ENCODE peak calls at places on chromosome 2, in four cellular contexts. One of them, this sample, is unnamed.

GRCh38 chr2:210072922-210073509 is 70.6 kb downstream of the RPE start:
- DNase-seq in astrocyte of the spinal cord: peak
- DNase-seq in A549: peak
- DNase-seq in neural progenitor cell: peak
- DNase-seq in this sample: peak

GRCh38 chr2:38214209-38214717 is 138.3 kb upstream of the CYP1B1 start:
- DNase-seq in neural progenitor cell: peak
- DNase-seq in A549: no peak
- DNase-seq in astrocyte of the spinal cord: no peak
- DNase-seq in this sample: no peak

GRCh38 chr2:37523861-37524362 is 147.5 kb downstream of the CDC42EP3 start:
- DNase-seq in neural progenitor cell: no peak
- DNase-seq in A549: no peak
- DNase-seq in astrocyte of the spinal cord: peak
- DNase-seq in this sample: peak

GRCh38 chr2:151337643-151338042 is 19.7 kb upstream of the TNFAIP6 start:
- DNase-seq in A549: no peak
- DNase-seq in neural progenitor cell: no peak
- DNase-seq in astrocyte of the spinal cord: no peak
- DNase-seq in this sample: peak

GRCh38 chr2:51490576-51491234 is 458.8 kb upstream of the NRXN1 start:
- DNase-seq in neural progenitor cell: no peak
- DNase-seq in astrocyte of the spinal cord: peak
- DNase-seq in A549: no peak
- DNase-seq in this sample: no peak

GRCh38 chr2:127049927-127050802 is 56.8 kb downstream of the BIN1 start:
- DNase-seq in A549: peak
- DNase-seq in astrocyte of the spinal cord: peak
- DNase-seq in neural progenitor cell: peak
- DNase-seq in this sample: peak

GRCh38 chr2:68925298-68925885 is 27.3 kb downstream of the GKN2 start:
- DNase-seq in astrocyte of the spinal cord: peak
- DNase-seq in neural progenitor cell: peak
- DNase-seq in A549: peak
- DNase-seq in this sample: peak

GRCh38 chr2:8255448-8255800 is 426.4 kb upstream of the ID2 start:
- DNase-seq in neural progenitor cell: no peak
- DNase-seq in A549: no peak
- DNase-seq in astrocyte of the spinal cord: no peak
- DNase-seq in this sample: peak

GRCh38 chr2:101754613-101755012 is 57.1 kb downstream of the MAP4K4 start:
- DNase-seq in A549: peak
- DNase-seq in astrocyte of the spinal cord: peak
- DNase-seq in neural progenitor cell: no peak
- DNase-seq in this sample: peak

GRCh38 chr2:207640661-207641060 is 15.5 kb upstream of the METTL21A start:
- DNase-seq in neural progenitor cell: no peak
- DNase-seq in astrocyte of the spinal cord: no peak
- DNase-seq in A549: no peak
- DNase-seq in this sample: no peak

GRCh38 chr2:36478999-36479398 is 119.0 kb downstream of the FEZ2 start:
- DNase-seq in A549: no peak
- DNase-seq in astrocyte of the spinal cord: no peak
- DNase-seq in neural progenitor cell: no peak
- DNase-seq in this sample: no peak

GRCh38 chr2:192333642-192334041 is 138.9 kb upstream of the TMEFF2 start:
- DNase-seq in astrocyte of the spinal cord: no peak
- DNase-seq in neural progenitor cell: no peak
- DNase-seq in A549: no peak
- DNase-seq in this sample: no peak

GRCh38 chr2:120434487-120434886 is 88.6 kb downstream of the INHBB start:
- DNase-seq in A549: no peak
- DNase-seq in astrocyte of the spinal cord: no peak
- DNase-seq in neural progenitor cell: peak
- DNase-seq in this sample: peak

GRCh38 chr2:220687231-220687843 is 884.8 kb downstream of the EPHA4 start:
- DNase-seq in astrocyte of the spinal cord: peak
- DNase-seq in A549: peak
- DNase-seq in neural progenitor cell: peak
- DNase-seq in this sample: peak

GRCh38 chr2:62933398-62933917 is 117.2 kb upstream of the OTX1 start:
- DNase-seq in astrocyte of the spinal cord: no peak
- DNase-seq in neural progenitor cell: no peak
- DNase-seq in A549: no peak
- DNase-seq in this sample: no peak

GRCh38 chr2:46901611-46902010 is 14.0 kb downstream of the MCFD2 start:
- DNase-seq in astrocyte of the spinal cord: no peak
- DNase-seq in neural progenitor cell: no peak
- DNase-seq in A549: no peak
- DNase-seq in this sample: no peak

GRCh38 chr2:98464772-98465310 is 20.2 kb downstream of the INPP4A start:
- DNase-seq in neural progenitor cell: no peak
- DNase-seq in astrocyte of the spinal cord: no peak
- DNase-seq in A549: no peak
- DNase-seq in this sample: no peak

GRCh38 chr2:33426666-33427231 is 49.7 kb upstream of the RASGRP3 start:
- DNase-seq in astrocyte of the spinal cord: peak
- DNase-seq in A549: peak
- DNase-seq in neural progenitor cell: no peak
- DNase-seq in this sample: peak

GRCh38 chr2:98869272-98869641 is 66.8 kb downstream of the CRACDL start:
- DNase-seq in A549: peak
- DNase-seq in neural progenitor cell: no peak
- DNase-seq in astrocyte of the spinal cord: no peak
- DNase-seq in this sample: no peak

GRCh38 chr2:205139822-205140612 is 542.3 kb upstream of the NRP2 start:
- DNase-seq in neural progenitor cell: peak
- DNase-seq in astrocyte of the spinal cord: no peak
- DNase-seq in A549: no peak
- DNase-seq in this sample: no peak

GRCh38 chr2:10764101-10764785 is 42.8 kb downstream of the ATP6V1C2 start:
- DNase-seq in astrocyte of the spinal cord: no peak
- DNase-seq in A549: no peak
- DNase-seq in neural progenitor cell: peak
- DNase-seq in this sample: no peak

GRCh38 chr2:75142081-75142480 is 57.2 kb downstream of the TACR1 start:
- DNase-seq in astrocyte of the spinal cord: peak
- DNase-seq in neural progenitor cell: no peak
- DNase-seq in A549: peak
- DNase-seq in this sample: peak

GRCh38 chr2:145638675-145639074 is 1118.8 kb upstream of the ZEB2 start:
- DNase-seq in A549: no peak
- DNase-seq in neural progenitor cell: no peak
- DNase-seq in astrocyte of the spinal cord: no peak
- DNase-seq in this sample: no peak

GRCh38 chr2:203018181-203018580 is 3.5 kb downstream of the NBEAL1 start:
- DNase-seq in A549: no peak
- DNase-seq in neural progenitor cell: no peak
- DNase-seq in astrocyte of the spinal cord: peak
- DNase-seq in this sample: peak

GRCh38 chr2:203021986-203022385 is 7.3 kb downstream of the NBEAL1 start:
- DNase-seq in A549: no peak
- DNase-seq in astrocyte of the spinal cord: no peak
- DNase-seq in neural progenitor cell: no peak
- DNase-seq in this sample: peak

GRCh38 chr2:203016716-203017115 is 2.0 kb downstream of the NBEAL1 start:
- DNase-seq in astrocyte of the spinal cord: no peak
- DNase-seq in A549: no peak
- DNase-seq in neural progenitor cell: no peak
- DNase-seq in this sample: peak

GRCh38 chr2:203022751-203023150 is 8.1 kb downstream of the NBEAL1 start:
- DNase-seq in astrocyte of the spinal cord: no peak
- DNase-seq in A549: no peak
- DNase-seq in neural progenitor cell: no peak
- DNase-seq in this sample: peak

GRCh38 chr2:203019142-203019541 is 4.5 kb downstream of the NBEAL1 start:
- DNase-seq in A549: no peak
- DNase-seq in astrocyte of the spinal cord: no peak
- DNase-seq in neural progenitor cell: no peak
- DNase-seq in this sample: no peak
- TF ChIP-seq CTCF in A549: no peak
- TF ChIP-seq CTCF in astrocyte of the spinal cord: no peak
- TF ChIP-seq CTCF in neural progenitor cell: no peak
- TF ChIP-seq CTCF in this sample: peak

DNA sequence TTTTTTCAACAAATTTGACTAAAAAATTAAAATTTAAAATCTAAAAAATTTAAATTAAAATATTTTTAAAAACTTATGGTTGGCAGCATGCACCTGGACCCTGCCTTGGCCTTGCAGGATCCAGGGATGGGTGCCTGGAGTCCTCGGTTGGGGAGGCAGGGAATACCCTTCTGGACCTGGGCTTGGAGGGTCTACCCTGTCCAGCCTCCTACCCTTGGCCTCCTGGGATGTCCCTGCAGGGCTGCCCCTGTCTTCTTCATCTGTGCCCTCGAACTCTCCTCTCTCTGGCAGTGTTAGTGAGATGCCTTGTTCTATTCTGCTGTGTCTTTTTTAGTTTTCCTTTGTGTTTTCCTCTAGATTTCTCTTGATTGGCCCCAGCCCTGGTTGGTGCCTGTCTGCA is 68.9 kb upstream of the HAAO start:
- DNase-seq in neural progenitor cell: no peak
- DNase-seq in astrocyte of the spinal cord: no peak
- DNase-seq in A549: no peak
- DNase-seq in this sample: no peak
- H3K4me3 ChIP-seq in neural progenitor cell: no peak
- H3K4me3 ChIP-seq in astrocyte of the spinal cord: no peak
- H3K4me3 ChIP-seq in A549: no peak
- H3K4me3 ChIP-seq in this sample: no peak

GRCh38 chr2:88892788-88893187 is 201.3 kb downstream of the RPIA start:
- DNase-seq in neural progenitor cell: no peak
- DNase-seq in A549: no peak
- DNase-seq in astrocyte of the spinal cord: no peak
- DNase-seq in this sample: no peak

GRCh38 chr2:88892207-88892606 is 200.7 kb downstream of the RPIA start:
- DNase-seq in A549: no peak
- DNase-seq in astrocyte of the spinal cord: no peak
- DNase-seq in neural progenitor cell: no peak
- DNase-seq in this sample: no peak

GRCh38 chr2:88896971-88897370 is 205.5 kb downstream of the RPIA start:
- DNase-seq in neural progenitor cell: no peak
- DNase-seq in astrocyte of the spinal cord: no peak
- DNase-seq in A549: no peak
- DNase-seq in this sample: no peak

GRCh38 chr2:88897718-88898117 is 206.2 kb downstream of the RPIA start:
- DNase-seq in neural progenitor cell: no peak
- DNase-seq in A549: no peak
- DNase-seq in astrocyte of the spinal cord: no peak
- DNase-seq in this sample: no peak
- TF ChIP-seq CTCF in neural progenitor cell: no peak
- TF ChIP-seq CTCF in A549: no peak
- TF ChIP-seq CTCF in astrocyte of the spinal cord: no peak
- TF ChIP-seq CTCF in this sample: no peak

GRCh38 chr2:24505534-24505933 is 14.5 kb downstream of the NCOA1 start:
- DNase-seq in neural progenitor cell: no peak
- DNase-seq in A549: no peak
- DNase-seq in astrocyte of the spinal cord: no peak
- DNase-seq in this sample: no peak

GRCh38 chr2:24509840-24510239 is 18.8 kb downstream of the NCOA1 start:
- DNase-seq in A549: no peak
- DNase-seq in astrocyte of the spinal cord: no peak
- DNase-seq in neural progenitor cell: no peak
- DNase-seq in this sample: no peak

GRCh38 chr2:24509425-24509824 is 18.4 kb downstream of the NCOA1 start:
- DNase-seq in neural progenitor cell: no peak
- DNase-seq in A549: no peak
- DNase-seq in astrocyte of the spinal cord: no peak
- DNase-seq in this sample: no peak

GRCh38 chr2:24508878-24509277 is 17.8 kb downstream of the NCOA1 start:
- DNase-seq in astrocyte of the spinal cord: no peak
- DNase-seq in neural progenitor cell: no peak
- DNase-seq in A549: no peak
- DNase-seq in this sample: peak

DNA sequence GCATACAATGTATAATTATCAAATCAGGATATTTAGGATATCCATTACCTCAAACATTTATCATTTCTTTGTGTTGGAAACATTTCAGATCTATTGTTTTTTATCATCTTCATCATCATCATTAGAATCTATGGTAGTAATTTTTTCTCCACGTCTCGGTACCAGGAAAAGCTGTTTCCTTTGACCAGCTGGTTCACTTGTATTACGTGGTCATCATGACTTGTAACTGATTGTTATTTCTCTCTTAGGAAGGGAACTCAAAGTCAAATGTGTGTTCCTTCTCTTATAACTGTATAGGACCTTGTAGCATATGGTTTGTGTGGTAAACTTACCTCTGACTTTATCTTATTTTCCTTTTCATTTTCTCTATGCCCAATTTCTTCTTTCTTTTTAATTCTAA is 16.5 kb downstream of the NCOA1 start:
- DNase-seq in A549: no peak
- DNase-seq in astrocyte of the spinal cord: no peak
- DNase-seq in neural progenitor cell: no peak
- DNase-seq in this sample: no peak
- H3K4me3 ChIP-seq in A549: no peak
- H3K4me3 ChIP-seq in astrocyte of the spinal cord: no peak
- H3K4me3 ChIP-seq in neural progenitor cell: no peak
- H3K4me3 ChIP-seq in this sample: no peak

DNA sequence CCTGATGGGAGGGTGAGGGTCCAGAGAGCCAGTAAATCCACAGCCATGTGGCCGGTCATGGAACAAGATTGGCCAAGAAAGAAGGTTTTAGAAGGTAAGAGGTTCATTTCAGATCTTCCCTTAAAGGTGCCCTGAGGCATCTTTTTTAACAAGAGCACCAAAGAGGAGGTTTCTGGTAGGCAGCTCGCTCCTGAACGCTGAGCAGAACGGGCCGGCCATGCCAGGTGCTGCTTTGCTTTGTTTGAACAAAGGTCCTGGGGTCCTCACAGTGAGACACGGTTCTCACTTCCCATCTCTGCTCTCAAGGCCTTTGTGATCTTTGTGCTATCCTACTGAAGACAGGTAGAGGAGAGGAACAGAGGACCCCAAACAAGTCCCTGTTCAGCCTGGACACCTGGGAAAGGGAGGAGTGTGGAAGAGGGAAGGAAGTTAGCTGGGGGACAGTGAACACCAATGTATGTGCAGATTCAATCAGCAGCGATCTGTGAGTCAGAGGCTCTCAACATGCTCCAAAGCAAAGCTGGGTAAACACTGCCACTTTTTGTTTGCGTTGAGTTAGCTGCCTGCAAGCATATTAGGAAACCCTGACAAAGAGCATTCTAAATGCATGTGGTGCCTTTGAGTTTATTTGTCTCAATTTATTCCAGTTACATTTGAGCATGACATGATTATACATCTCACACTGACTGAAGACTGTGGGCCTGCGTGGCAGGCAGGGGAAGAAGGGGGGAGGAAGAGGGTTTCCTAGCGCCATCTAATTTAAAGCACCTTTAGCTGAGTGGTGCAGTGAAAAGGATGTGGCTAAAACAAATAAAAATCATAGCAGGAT is 102.4 kb downstream of the ASB1 start:
- DNase-seq in astrocyte of the spinal cord: peak
- DNase-seq in neural progenitor cell: no peak
- DNase-seq in A549: peak
- DNase-seq in this sample: peak
- TF ChIP-seq CTCF in astrocyte of the spinal cord: peak
- TF ChIP-seq CTCF in neural progenitor cell: no peak
- TF ChIP-seq CTCF in A549: no peak
- TF ChIP-seq CTCF in this sample: no peak

This sample was measured in fibroblast of the aortic adventitia.